ENCODE peak calls at places on chromosomes 11 and 22, in six cellular contexts. X is RPMI7951; Q is NCI-H1417; L is CD4-positive, CD25-positive, alpha-beta regulatory T cell; Z is CD8-positive, alpha-beta T cell; J is colonic mucosa. R is an unnamed sample.

GRCh38 chr11:126840201-126840886 is 160.2 kb downstream of the KIRREL3 start:
- DNase-seq in X (peak), Z (no peak), Q (no peak), J (no peak), L (no peak), R (no peak)

GRCh38 chr11:116342148-116342547 is 430.6 kb downstream of the BUD13 start:
- DNase-seq in L (no peak), X (no peak), Q (no peak), Z (no peak), J (no peak), R (no peak)

GRCh38 chr11:43579171-43579918 is 101.2 kb upstream of the HSD17B12 start:
- DNase-seq in X (peak), L (no peak), Z (no peak), Q (no peak), J (no peak), R (no peak)

GRCh38 chr11:118672865-118673264 is 6.6 kb downstream of the TREH start:
- DNase-seq in J (no peak), X (peak), Z (no peak), Q (no peak), L (no peak), R (no peak)

GRCh38 chr11:1026641-1027482 is 9.7 kb downstream of the MUC6 start:
- DNase-seq in L (no peak), Q (no peak), J (no peak), Z (no peak), X (no peak), R (no peak)

GRCh38 chr11:119316729-119317591 is at the start of gene MCAM:
- DNase-seq in L (no peak), Z (no peak), J (no peak), Q (no peak), X (peak), R (no peak)

GRCh38 chr22:31046591-31047226 is 34.4 kb upstream of the SMTN start:
- DNase-seq in J (no peak), Z (no peak), X (no peak), L (no peak), Q (no peak), R (no peak)

GRCh38 chr11:3104961-3105790 is 48.0 kb upstream of the CARS1 start:
- DNase-seq in J (peak), L (no peak), X (no peak), Q (no peak), Z (no peak), R (no peak)

GRCh38 chr11:95671768-95672167 is 117.8 kb downstream of the FAM76B start:
- DNase-seq in Q (no peak), L (no peak), X (peak), Z (no peak), J (no peak), R (no peak)

GRCh38 chr11:12195773-12196172 is 85.4 kb downstream of the MICAL2 start:
- DNase-seq in L (peak), Z (peak), X (no peak), Q (no peak), J (no peak), R (no peak)

R was measured in iPS DF 6.9.